ENCODE peak calls at places on chromosome 4, in ten cellular contexts. G is mesendoderm, W is sigmoid colon, Q is GM23338, L is cardiac muscle cell, X is small intestine, S is tibial artery, J is breast epithelium, H is IMR-90, O is stomach. C is an unnamed sample.

GRCh38 chr4:14856927-14857220 is 145.4 kb upstream of the CPEB2 start:
- DNase-seq in G (no peak), W (no peak), Q (no peak), L (no peak), X (no peak), S (no peak), J (no peak), H (no peak), O (no peak), C (no peak)

GRCh38 chr4:77022581-77023133 is 53.1 kb downstream of the CCNI start:
- DNase-seq in G (peak; percentile 98), W (no peak), Q (peak; percentile 82), L (peak; percentile 78), X (no peak), S (no peak), J (no peak), H (peak; percentile 81), O (no peak), C (no peak)

GRCh38 chr4:11069581-11069980 is 359.1 kb downstream of the HS3ST1 start:
- DNase-seq in G (peak; percentile 59), W (no peak), Q (no peak), L (no peak), X (no peak), S (no peak), J (no peak), H (no peak), O (no peak), C (no peak)

GRCh38 chr4:53013873-53014272 is 151.8 kb downstream of the RASL11B start:
- DNase-seq in G (no peak), W (no peak), Q (no peak), L (no peak), X (no peak), S (no peak), J (no peak), H (no peak), O (no peak), C (no peak)

GRCh38 chr4:132542228-132542627 is 606.9 kb upstream of the PCDH10 start:
- DNase-seq in G (peak; percentile 31), W (no peak), Q (no peak), L (no peak), X (no peak), S (no peak), J (no peak), H (no peak), O (no peak), C (no peak)

GRCh38 chr4:65954416-65954815 is 284.1 kb upstream of the EPHA5 start:
- DNase-seq in G (no peak), W (no peak), Q (no peak), L (peak; percentile 6), X (no peak), S (no peak), J (no peak), H (no peak), O (no peak), C (no peak)

GRCh38 chr4:139018501-139018900 is 2.9 kb downstream of the NOCT start:
- DNase-seq in G (no peak), W (no peak), Q (no peak), L (no peak), X (no peak), S (no peak), J (no peak), H (peak; percentile 31), O (no peak), C (no peak)

GRCh38 chr4:139900964-139901376 is 235.4 kb downstream of the MGST2 start:
- DNase-seq in G (peak; percentile 29), W (no peak), Q (no peak), L (no peak), X (no peak), S (no peak), J (no peak), H (peak; percentile 48), O (no peak), C (no peak)

GRCh38 chr4:2045518-2045951 is 13.6 kb upstream of the NAT8L start:
- DNase-seq in G (no peak), W (no peak), Q (no peak), L (no peak), X (no peak), S (no peak), J (peak; percentile 26), H (no peak), O (no peak), C (peak; percentile 56)

DNA sequence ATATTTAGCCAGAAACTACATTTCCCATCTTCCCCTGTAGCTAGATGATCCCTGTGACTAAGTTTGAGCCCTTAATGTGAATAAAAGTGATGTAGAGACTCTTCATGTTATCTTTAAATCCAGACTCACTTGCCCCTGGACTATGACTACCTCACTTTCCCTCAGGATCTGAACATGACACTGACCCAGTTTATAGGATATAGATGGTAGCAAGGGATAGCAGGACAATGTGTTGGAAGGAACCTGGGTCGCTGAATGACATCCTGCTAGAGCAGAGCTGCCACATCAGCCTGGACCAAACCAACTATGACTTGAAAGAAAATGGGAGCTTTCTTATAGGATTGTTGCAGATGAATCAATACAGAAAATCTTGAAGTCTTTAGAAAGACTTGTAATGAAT is 138.2 kb downstream of the PACRGL start:
- DNase-seq in G (no peak), W (no peak), Q (no peak), L (no peak), X (no peak), S (no peak), J (no peak), H (no peak), O (no peak), C (no peak)
- H3K27ac ChIP-seq in G (no peak overlapping the region), W (no peak overlapping the region), Q (no peak overlapping the region), L (no peak overlapping the region), X (no peak overlapping the region), S (no peak overlapping the region), J (no peak overlapping the region), H (no peak overlapping the region), O (no peak overlapping the region), C (no peak overlapping the region)

GRCh38 chr4:55431710-55432336 is 36.1 kb downstream of the TMEM165 start:
- DNase-seq in G (no peak), W (no peak), Q (peak; percentile 23), L (no peak), X (no peak), S (no peak), J (no peak), H (no peak), O (no peak), C (no peak)
- H3K27ac ChIP-seq in G (no peak overlapping the region), W (no peak overlapping the region), Q (peak overlapping the region; percentile 76), L (peak overlapping the region; percentile 51), X (no peak overlapping the region), S (no peak overlapping the region), J (no peak overlapping the region), H (no peak overlapping the region), O (no peak overlapping the region), C (no peak overlapping the region)

GRCh38 chr4:141635726-141636076 is 682 bp upstream of the IL15 start:
- DNase-seq in G (no peak), W (no peak), Q (no peak), L (no peak), X (no peak), S (no peak), J (no peak), H (no peak), O (no peak), C (no peak)
- H3K27ac ChIP-seq in G (no peak overlapping the region), W (peak overlapping the region; percentile 87), Q (no peak overlapping the region), L (no peak overlapping the region), X (peak overlapping the region; percentile 79), S (peak overlapping the region; percentile 89), J (peak overlapping the region; percentile 78), H (no peak overlapping the region), O (peak overlapping the region; percentile 82), C (no peak overlapping the region)

GRCh38 chr4:123631699-123632098 is 235.1 kb downstream of the SPRY1 start:
- DNase-seq in G (no peak), W (no peak), Q (no peak), L (peak; percentile 26), X (no peak), S (no peak), J (no peak), H (peak; percentile 43), O (no peak), C (no peak)
- H3K27ac ChIP-seq in G (no peak overlapping the region), W (no peak overlapping the region), Q (no peak overlapping the region), L (no peak overlapping the region), X (no peak overlapping the region), S (no peak overlapping the region), J (no peak overlapping the region), H (no peak overlapping the region), O (no peak overlapping the region), C (no peak overlapping the region)

GRCh38 chr4:74543983-74544382 is 99.0 kb downstream of the AREG start:
- DNase-seq in G (no peak), W (no peak), Q (no peak), L (peak; percentile 75), X (no peak), S (no peak), J (no peak), H (peak; percentile 88), O (no peak), C (no peak)
- H3K27ac ChIP-seq in G (no peak overlapping the region), W (no peak overlapping the region), Q (no peak overlapping the region), L (no peak overlapping the region), X (peak overlapping the region; percentile 24), S (no peak overlapping the region), J (peak overlapping the region; percentile 4), H (no peak overlapping the region), O (no peak overlapping the region), C (no peak overlapping the region)

GRCh38 chr4:90582087-90582486 is 454.9 kb downstream of the CCSER1 start:
- DNase-seq in G (no peak), W (no peak), Q (peak; percentile 30), L (no peak), X (no peak), S (no peak), J (no peak), H (no peak), O (no peak), C (no peak)

GRCh38 chr4:90575371-90575770 is 448.2 kb downstream of the CCSER1 start:
- DNase-seq in G (no peak), W (no peak), Q (no peak), L (no peak), X (no peak), S (no peak), J (no peak), H (no peak), O (no peak), C (no peak)

GRCh38 chr4:90580271-90580825 is 453.2 kb downstream of the CCSER1 start:
- DNase-seq in G (peak; percentile 14), W (no peak), Q (peak; percentile 56), L (no peak), X (no peak), S (no peak), J (no peak), H (no peak), O (no peak), C (no peak)
- H3K27ac ChIP-seq in G (no peak overlapping the region), W (no peak overlapping the region), Q (peak overlapping the region; percentile 2), L (no peak overlapping the region), X (no peak overlapping the region), S (no peak overlapping the region), J (no peak overlapping the region), H (no peak overlapping the region), O (no peak overlapping the region), C (no peak overlapping the region)

DNA sequence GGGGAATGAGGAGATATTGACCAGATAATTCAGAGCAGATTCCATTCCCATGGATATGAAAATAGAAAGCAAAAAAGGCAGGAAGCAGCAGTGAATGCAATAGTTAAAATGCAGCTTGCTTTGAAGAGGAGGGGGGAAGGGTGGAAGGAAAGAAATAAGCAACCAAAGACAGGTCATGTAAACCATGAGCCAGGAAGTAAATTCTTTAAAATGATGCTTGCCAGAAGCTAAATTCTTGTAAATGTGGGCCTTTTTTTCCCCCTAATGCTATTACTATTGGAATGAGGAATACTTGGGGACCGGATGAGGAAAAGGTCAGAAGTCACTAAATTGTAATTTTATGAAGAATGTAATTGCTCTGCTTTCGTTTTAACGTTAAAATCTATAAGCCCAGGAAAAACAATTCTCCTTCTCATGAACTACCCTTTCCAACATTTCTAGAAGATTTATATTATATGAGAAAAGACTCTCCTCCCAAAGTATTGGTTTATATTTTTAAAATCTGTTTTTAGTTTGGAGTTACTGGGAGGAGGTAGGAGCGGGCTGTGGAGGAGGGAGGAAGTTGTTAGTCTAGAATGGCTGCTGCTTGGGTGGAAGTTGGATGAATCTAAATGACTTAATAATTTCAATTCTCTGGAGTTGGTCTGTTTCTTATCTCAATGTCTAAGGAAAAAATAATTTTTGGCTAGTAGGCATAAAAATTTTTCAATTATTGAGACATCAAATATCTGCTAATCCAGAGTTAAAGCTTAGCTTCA is 77.6 kb upstream of the PCDH18 start:
- DNase-seq in G (peak; percentile 44), W (no peak), Q (peak; percentile 34), L (peak; percentile 74), X (no peak), S (no peak), J (no peak), H (peak; percentile 78), O (no peak), C (no peak)
- H3K27ac ChIP-seq in G (no peak overlapping the region), W (peak overlapping the region; percentile 71), Q (peak overlapping the region; percentile 76), L (no peak overlapping the region), X (peak overlapping the region; percentile 49), S (peak overlapping the region; percentile 57), J (peak overlapping the region; percentile 60), H (peak overlapping the region; percentile 97), O (no peak overlapping the region), C (peak overlapping the region; percentile 12)